ENCODE peak calls at places on chromosomes 7 and 10, in nine cellular contexts. One of them, this sample, is unnamed.

GRCh38 chr7:2269468-2270460 is 27.7 kb downstream of the NUDT1 start:
- DNase-seq in fibroblast of villous mesenchyme: peak
- DNase-seq in activated B cell treated with CpG ODN at 0.5 μM for 24 hours: no peak
- DNase-seq in tibial nerve: no peak
- DNase-seq in upper lobe of right lung: no peak
- DNase-seq in heart left ventricle: no peak
- DNase-seq in stimulated activated CD8-positive, alpha-beta memory T cell treated with anti-CD3 and anti-CD28 coated beads, Interleukin-15, amount 100 ng/mL, for 24 hours: no peak
- DNase-seq in kidney tubule cell: no peak
- DNase-seq in endothelial cell: no peak
- DNase-seq in this sample: no peak

GRCh38 chr10:110912374-110912773 is 6.6 kb downstream of the BBIP1 start:
- DNase-seq in fibroblast of villous mesenchyme: peak
- DNase-seq in activated B cell treated with CpG ODN at 0.5 μM for 24 hours: no peak
- DNase-seq in tibial nerve: no peak
- DNase-seq in upper lobe of right lung: no peak
- DNase-seq in heart left ventricle: no peak
- DNase-seq in stimulated activated CD8-positive, alpha-beta memory T cell treated with anti-CD3 and anti-CD28 coated beads, Interleukin-15, amount 100 ng/mL, for 24 hours: no peak
- DNase-seq in kidney tubule cell: no peak
- DNase-seq in endothelial cell: no peak
- DNase-seq in this sample: no peak

GRCh38 chr10:13938940-13939339 is 352.2 kb downstream of the PRPF18 start:
- DNase-seq in fibroblast of villous mesenchyme: no peak
- DNase-seq in activated B cell treated with CpG ODN at 0.5 μM for 24 hours: no peak
- DNase-seq in tibial nerve: no peak
- DNase-seq in upper lobe of right lung: no peak
- DNase-seq in heart left ventricle: no peak
- DNase-seq in stimulated activated CD8-positive, alpha-beta memory T cell treated with anti-CD3 and anti-CD28 coated beads, Interleukin-15, amount 100 ng/mL, for 24 hours: no peak
- DNase-seq in kidney tubule cell: no peak
- DNase-seq in endothelial cell: no peak
- DNase-seq in this sample: no peak

GRCh38 chr7:129914536-129915272 is 38.1 kb downstream of the UBE2H start:
- DNase-seq in fibroblast of villous mesenchyme: peak
- DNase-seq in activated B cell treated with CpG ODN at 0.5 μM for 24 hours: no peak
- DNase-seq in tibial nerve: no peak
- DNase-seq in upper lobe of right lung: no peak
- DNase-seq in heart left ventricle: no peak
- DNase-seq in stimulated activated CD8-positive, alpha-beta memory T cell treated with anti-CD3 and anti-CD28 coated beads, Interleukin-15, amount 100 ng/mL, for 24 hours: no peak
- DNase-seq in kidney tubule cell: no peak
- DNase-seq in endothelial cell: no peak
- DNase-seq in this sample: no peak

GRCh38 chr10:51137741-51138529 is 63.6 kb downstream of the PRKG1 start:
- DNase-seq in fibroblast of villous mesenchyme: peak
- DNase-seq in activated B cell treated with CpG ODN at 0.5 μM for 24 hours: no peak
- DNase-seq in tibial nerve: no peak
- DNase-seq in upper lobe of right lung: no peak
- DNase-seq in heart left ventricle: no peak
- DNase-seq in stimulated activated CD8-positive, alpha-beta memory T cell treated with anti-CD3 and anti-CD28 coated beads, Interleukin-15, amount 100 ng/mL, for 24 hours: no peak
- DNase-seq in kidney tubule cell: peak
- DNase-seq in endothelial cell: no peak
- DNase-seq in this sample: peak

GRCh38 chr7:27345164-27345887 is 102.7 kb downstream of the EVX1 start:
- DNase-seq in fibroblast of villous mesenchyme: no peak
- DNase-seq in activated B cell treated with CpG ODN at 0.5 μM for 24 hours: no peak
- DNase-seq in tibial nerve: no peak
- DNase-seq in upper lobe of right lung: no peak
- DNase-seq in heart left ventricle: no peak
- DNase-seq in stimulated activated CD8-positive, alpha-beta memory T cell treated with anti-CD3 and anti-CD28 coated beads, Interleukin-15, amount 100 ng/mL, for 24 hours: no peak
- DNase-seq in kidney tubule cell: no peak
- DNase-seq in endothelial cell: no peak
- DNase-seq in this sample: no peak

GRCh38 chr7:85396676-85397075 is 209.8 kb upstream of the SEMA3D start:
- DNase-seq in fibroblast of villous mesenchyme: no peak
- DNase-seq in activated B cell treated with CpG ODN at 0.5 μM for 24 hours: no peak
- DNase-seq in tibial nerve: no peak
- DNase-seq in upper lobe of right lung: no peak
- DNase-seq in heart left ventricle: no peak
- DNase-seq in stimulated activated CD8-positive, alpha-beta memory T cell treated with anti-CD3 and anti-CD28 coated beads, Interleukin-15, amount 100 ng/mL, for 24 hours: no peak
- DNase-seq in kidney tubule cell: no peak
- DNase-seq in endothelial cell: no peak
- DNase-seq in this sample: no peak

GRCh38 chr7:89554209-89554608 is 600.1 kb upstream of the STEAP1 start:
- DNase-seq in fibroblast of villous mesenchyme: no peak
- DNase-seq in activated B cell treated with CpG ODN at 0.5 μM for 24 hours: no peak
- DNase-seq in tibial nerve: no peak
- DNase-seq in upper lobe of right lung: no peak
- DNase-seq in heart left ventricle: no peak
- DNase-seq in stimulated activated CD8-positive, alpha-beta memory T cell treated with anti-CD3 and anti-CD28 coated beads, Interleukin-15, amount 100 ng/mL, for 24 hours: no peak
- DNase-seq in kidney tubule cell: no peak
- DNase-seq in endothelial cell: no peak
- DNase-seq in this sample: no peak

GRCh38 chr7:129728875-129729467 is 117.5 kb downstream of the NRF1 start:
- DNase-seq in fibroblast of villous mesenchyme: no peak
- DNase-seq in activated B cell treated with CpG ODN at 0.5 μM for 24 hours: no peak
- DNase-seq in tibial nerve: no peak
- DNase-seq in upper lobe of right lung: no peak
- DNase-seq in heart left ventricle: no peak
- DNase-seq in stimulated activated CD8-positive, alpha-beta memory T cell treated with anti-CD3 and anti-CD28 coated beads, Interleukin-15, amount 100 ng/mL, for 24 hours: no peak
- DNase-seq in kidney tubule cell: no peak
- DNase-seq in endothelial cell: no peak
- DNase-seq in this sample: no peak

GRCh38 chr10:18699849-18700554 is 40.8 kb downstream of the ARL5B start:
- DNase-seq in fibroblast of villous mesenchyme: peak
- DNase-seq in activated B cell treated with CpG ODN at 0.5 μM for 24 hours: no peak
- DNase-seq in tibial nerve: no peak
- DNase-seq in upper lobe of right lung: no peak
- DNase-seq in heart left ventricle: no peak
- DNase-seq in stimulated activated CD8-positive, alpha-beta memory T cell treated with anti-CD3 and anti-CD28 coated beads, Interleukin-15, amount 100 ng/mL, for 24 hours: no peak
- DNase-seq in kidney tubule cell: no peak
- DNase-seq in endothelial cell: no peak
- DNase-seq in this sample: no peak

GRCh38 chr10:80411267-80411668 is 2.9 kb downstream of the PRXL2A start:
- DNase-seq in fibroblast of villous mesenchyme: peak
- DNase-seq in activated B cell treated with CpG ODN at 0.5 μM for 24 hours: no peak
- DNase-seq in tibial nerve: no peak
- DNase-seq in upper lobe of right lung: no peak
- DNase-seq in heart left ventricle: peak
- DNase-seq in stimulated activated CD8-positive, alpha-beta memory T cell treated with anti-CD3 and anti-CD28 coated beads, Interleukin-15, amount 100 ng/mL, for 24 hours: no peak
- DNase-seq in kidney tubule cell: peak
- DNase-seq in endothelial cell: no peak
- DNase-seq in this sample: no peak

GRCh38 chr7:90216771-90217170 is 5.2 kb downstream of the STEAP2 start:
- DNase-seq in fibroblast of villous mesenchyme: no peak
- DNase-seq in activated B cell treated with CpG ODN at 0.5 μM for 24 hours: no peak
- DNase-seq in tibial nerve: no peak
- DNase-seq in upper lobe of right lung: no peak
- DNase-seq in heart left ventricle: no peak
- DNase-seq in stimulated activated CD8-positive, alpha-beta memory T cell treated with anti-CD3 and anti-CD28 coated beads, Interleukin-15, amount 100 ng/mL, for 24 hours: no peak
- DNase-seq in kidney tubule cell: no peak
- DNase-seq in endothelial cell: no peak
- DNase-seq in this sample: no peak

GRCh38 chr10:87668324-87669054 is 8.8 kb downstream of the PAPSS2 start:
- DNase-seq in fibroblast of villous mesenchyme: no peak
- DNase-seq in activated B cell treated with CpG ODN at 0.5 μM for 24 hours: no peak
- DNase-seq in tibial nerve: no peak
- DNase-seq in upper lobe of right lung: no peak
- DNase-seq in heart left ventricle: no peak
- DNase-seq in stimulated activated CD8-positive, alpha-beta memory T cell treated with anti-CD3 and anti-CD28 coated beads, Interleukin-15, amount 100 ng/mL, for 24 hours: no peak
- DNase-seq in kidney tubule cell: no peak
- DNase-seq in endothelial cell: no peak
- DNase-seq in this sample: no peak

GRCh38 chr10:91349381-91349780 is 60.8 kb upstream of the HECTD2 start:
- DNase-seq in fibroblast of villous mesenchyme: peak
- DNase-seq in activated B cell treated with CpG ODN at 0.5 μM for 24 hours: no peak
- DNase-seq in tibial nerve: no peak
- DNase-seq in upper lobe of right lung: no peak
- DNase-seq in heart left ventricle: peak
- DNase-seq in stimulated activated CD8-positive, alpha-beta memory T cell treated with anti-CD3 and anti-CD28 coated beads, Interleukin-15, amount 100 ng/mL, for 24 hours: no peak
- DNase-seq in kidney tubule cell: peak
- DNase-seq in endothelial cell: peak
- DNase-seq in this sample: peak

GRCh38 chr10:123906884-123907652 is 15.5 kb upstream of the CPXM2 start:
- DNase-seq in fibroblast of villous mesenchyme: no peak
- DNase-seq in activated B cell treated with CpG ODN at 0.5 μM for 24 hours: no peak
- DNase-seq in tibial nerve: no peak
- DNase-seq in upper lobe of right lung: no peak
- DNase-seq in heart left ventricle: no peak
- DNase-seq in stimulated activated CD8-positive, alpha-beta memory T cell treated with anti-CD3 and anti-CD28 coated beads, Interleukin-15, amount 100 ng/mL, for 24 hours: no peak
- DNase-seq in kidney tubule cell: no peak
- DNase-seq in endothelial cell: no peak
- DNase-seq in this sample: no peak